ENCODE peak calls at places on chromosomes 3 and 15, in seven cellular contexts. One of them, this sample, is unnamed.

GRCh38 chr3:139427283-139428060 is 38.0 kb upstream of the COPB2 start:
- DNase-seq in astrocyte of the cerebellum: peak; percentile 74
- DNase-seq in IMR-90: peak; percentile 71
- DNase-seq in fibroblast of villous mesenchyme: peak; percentile 83
- DNase-seq in cardiac muscle cell: peak; percentile 88
- DNase-seq in WERI-Rb-1: peak; percentile 22
- DNase-seq in GM23338: peak; percentile 94
- DNase-seq in this sample: peak; percentile 51

GRCh38 chr15:82649226-82649999 is 2.2 kb upstream of the CPEB1 start:
- DNase-seq in fibroblast of villous mesenchyme: no peak
- DNase-seq in astrocyte of the cerebellum: no peak
- DNase-seq in IMR-90: no peak
- DNase-seq in WERI-Rb-1: no peak
- DNase-seq in cardiac muscle cell: no peak
- DNase-seq in GM23338: no peak
- DNase-seq in this sample: no peak

GRCh38 chr15:65778269-65778668 is 13.8 kb downstream of the DENND4A start:
- DNase-seq in WERI-Rb-1: no peak
- DNase-seq in cardiac muscle cell: no peak
- DNase-seq in fibroblast of villous mesenchyme: no peak
- DNase-seq in IMR-90: no peak
- DNase-seq in astrocyte of the cerebellum: no peak
- DNase-seq in GM23338: no peak
- DNase-seq in this sample: no peak

GRCh38 chr15:98983333-98983732 is 24.3 kb downstream of the PGPEP1L start:
- DNase-seq in astrocyte of the cerebellum: peak; percentile 35
- DNase-seq in IMR-90: peak; percentile 84
- DNase-seq in GM23338: no peak
- DNase-seq in fibroblast of villous mesenchyme: peak; percentile 93
- DNase-seq in cardiac muscle cell: peak; percentile 58
- DNase-seq in WERI-Rb-1: no peak
- DNase-seq in this sample: peak; percentile 56

GRCh38 chr15:29925227-29926082 is 103.2 kb upstream of the TJP1 start:
- DNase-seq in IMR-90: peak; percentile 80
- DNase-seq in WERI-Rb-1: peak; percentile 92
- DNase-seq in astrocyte of the cerebellum: peak; percentile 53
- DNase-seq in fibroblast of villous mesenchyme: peak; percentile 82
- DNase-seq in GM23338: peak; percentile 93
- DNase-seq in cardiac muscle cell: peak; percentile 87
- DNase-seq in this sample: no peak

GRCh38 chr3:27943106-27943505 is 221.0 kb upstream of the EOMES start:
- DNase-seq in fibroblast of villous mesenchyme: no peak
- DNase-seq in IMR-90: no peak
- DNase-seq in cardiac muscle cell: peak; percentile 36
- DNase-seq in GM23338: peak; percentile 85
- DNase-seq in astrocyte of the cerebellum: no peak
- DNase-seq in WERI-Rb-1: peak; percentile 27
- DNase-seq in this sample: no peak

GRCh38 chr3:43004282-43004681 is 25.2 kb downstream of the GASK1A start:
- DNase-seq in astrocyte of the cerebellum: peak; percentile 1
- DNase-seq in GM23338: no peak
- DNase-seq in cardiac muscle cell: peak; percentile 25
- DNase-seq in WERI-Rb-1: no peak
- DNase-seq in IMR-90: peak; percentile 54
- DNase-seq in fibroblast of villous mesenchyme: no peak
- DNase-seq in this sample: no peak

GRCh38 chr3:117752984-117753717 is 1043.6 kb downstream of the TUSC7 start:
- DNase-seq in IMR-90: peak; percentile 90
- DNase-seq in fibroblast of villous mesenchyme: no peak
- DNase-seq in GM23338: no peak
- DNase-seq in WERI-Rb-1: no peak
- DNase-seq in cardiac muscle cell: no peak
- DNase-seq in astrocyte of the cerebellum: no peak
- DNase-seq in this sample: no peak

GRCh38 chr3:152200476-152201422 is 68.0 kb upstream of the MBNL1 start:
- DNase-seq in fibroblast of villous mesenchyme: no peak
- DNase-seq in GM23338: no peak
- DNase-seq in IMR-90: no peak
- DNase-seq in cardiac muscle cell: peak; percentile 35
- DNase-seq in WERI-Rb-1: no peak
- DNase-seq in astrocyte of the cerebellum: no peak
- DNase-seq in this sample: no peak

GRCh38 chr15:78212546-78213424 is 21.6 kb downstream of the ACSBG1 start:
- DNase-seq in fibroblast of villous mesenchyme: peak; percentile 82
- DNase-seq in cardiac muscle cell: peak; percentile 63
- DNase-seq in astrocyte of the cerebellum: peak; percentile 34
- DNase-seq in WERI-Rb-1: no peak
- DNase-seq in GM23338: no peak
- DNase-seq in IMR-90: peak; percentile 64
- DNase-seq in this sample: peak; percentile 40

GRCh38 chr3:18422972-18423371 is 2.2 kb downstream of the SATB1 start:
- DNase-seq in GM23338: peak; percentile 16
- DNase-seq in astrocyte of the cerebellum: no peak
- DNase-seq in cardiac muscle cell: no peak
- DNase-seq in IMR-90: no peak
- DNase-seq in WERI-Rb-1: no peak
- DNase-seq in fibroblast of villous mesenchyme: no peak
- DNase-seq in this sample: no peak

GRCh38 chr3:159711560-159712333 is 276.9 kb upstream of the IL12A start:
- DNase-seq in GM23338: no peak
- DNase-seq in astrocyte of the cerebellum: peak; percentile 57
- DNase-seq in cardiac muscle cell: peak; percentile 95
- DNase-seq in WERI-Rb-1: peak; percentile 19
- DNase-seq in fibroblast of villous mesenchyme: peak; percentile 92
- DNase-seq in IMR-90: peak; percentile 91
- DNase-seq in this sample: peak; percentile 72

GRCh38 chr15:26442680-26443079 is 330.2 kb downstream of the GABRB3 start:
- DNase-seq in IMR-90: no peak
- DNase-seq in fibroblast of villous mesenchyme: no peak
- DNase-seq in astrocyte of the cerebellum: no peak
- DNase-seq in WERI-Rb-1: no peak
- DNase-seq in cardiac muscle cell: no peak
- DNase-seq in GM23338: no peak
- DNase-seq in this sample: no peak

GRCh38 chr15:77823736-77824135 is 191.0 kb upstream of the LINGO1 start:
- DNase-seq in fibroblast of villous mesenchyme: no peak
- DNase-seq in cardiac muscle cell: no peak
- DNase-seq in WERI-Rb-1: no peak
- DNase-seq in astrocyte of the cerebellum: no peak
- DNase-seq in GM23338: no peak
- DNase-seq in IMR-90: no peak
- DNase-seq in this sample: no peak

GRCh38 chr3:108036984-108037741 is 53.7 kb downstream of the CD47 start:
- DNase-seq in GM23338: no peak
- DNase-seq in fibroblast of villous mesenchyme: peak; percentile 55
- DNase-seq in cardiac muscle cell: no peak
- DNase-seq in WERI-Rb-1: peak; percentile 22
- DNase-seq in astrocyte of the cerebellum: peak; percentile 9
- DNase-seq in IMR-90: peak; percentile 71
- DNase-seq in this sample: peak; percentile 40

GRCh38 chr3:58626841-58627579 is 39.6 kb downstream of the FAM3D start:
- DNase-seq in IMR-90: no peak
- DNase-seq in GM23338: no peak
- DNase-seq in astrocyte of the cerebellum: no peak
- DNase-seq in fibroblast of villous mesenchyme: no peak
- DNase-seq in WERI-Rb-1: peak; percentile 88
- DNase-seq in cardiac muscle cell: no peak
- DNase-seq in this sample: no peak

DNA sequence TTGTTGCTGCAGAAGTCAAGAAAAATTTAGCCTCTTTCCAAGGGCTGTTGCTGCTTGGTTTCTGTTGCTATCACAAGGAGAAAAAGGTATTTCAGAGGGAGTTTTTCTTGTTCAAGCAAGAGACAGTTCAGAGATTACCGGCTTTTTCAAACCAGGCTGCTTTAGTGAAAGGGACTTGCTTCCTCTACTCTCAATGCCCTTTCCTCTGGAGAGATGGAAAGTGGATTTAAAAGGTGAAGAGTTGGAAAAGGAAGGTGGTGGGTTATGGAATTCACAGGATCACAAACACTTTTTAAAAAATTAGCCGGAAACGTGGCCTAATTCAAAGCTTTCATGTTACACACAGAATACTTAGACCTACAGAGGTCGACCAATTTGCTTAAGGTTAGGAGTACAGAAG is 1.1 kb downstream of the PARP6 start:
- DNase-seq in fibroblast of villous mesenchyme: no peak
- DNase-seq in astrocyte of the cerebellum: no peak
- DNase-seq in WERI-Rb-1: no peak
- DNase-seq in IMR-90: no peak
- DNase-seq in GM23338: no peak
- DNase-seq in cardiac muscle cell: no peak
- DNase-seq in this sample: no peak
- H3K4me3 ChIP-seq in fibroblast of villous mesenchyme: peak overlapping the region; percentile 80
- H3K4me3 ChIP-seq in astrocyte of the cerebellum: peak overlapping the region; percentile 84
- H3K4me3 ChIP-seq in WERI-Rb-1: peak overlapping the region; percentile 91
- H3K4me3 ChIP-seq in IMR-90: no peak overlapping the region
- H3K4me3 ChIP-seq in GM23338: peak overlapping the region; percentile 90
- H3K4me3 ChIP-seq in cardiac muscle cell: peak overlapping the region; percentile 100
- H3K4me3 ChIP-seq in this sample: peak overlapping the region; percentile 76

DNA sequence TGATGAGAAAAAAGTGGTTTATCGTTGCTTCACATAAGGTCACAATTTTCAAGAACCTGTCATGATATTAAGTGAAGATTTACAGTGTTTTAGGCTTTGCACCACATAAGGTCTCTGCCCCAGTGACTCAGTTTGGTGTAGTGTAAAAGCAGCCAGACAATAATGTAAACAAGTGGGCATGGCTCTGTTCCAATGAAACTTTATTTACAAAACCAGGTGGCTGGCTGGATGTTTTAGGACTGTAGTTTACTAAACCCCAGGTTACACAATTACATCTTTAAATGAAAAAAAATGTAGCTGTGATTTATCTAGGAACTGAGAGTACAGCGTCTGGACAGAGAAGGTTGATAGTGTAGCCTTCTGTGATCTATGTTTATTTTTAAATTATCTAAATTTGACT is 9.7 kb upstream of the FBXL22 start:
- DNase-seq in astrocyte of the cerebellum: no peak
- DNase-seq in GM23338: no peak
- DNase-seq in IMR-90: peak; percentile 78
- DNase-seq in WERI-Rb-1: no peak
- DNase-seq in cardiac muscle cell: no peak
- DNase-seq in fibroblast of villous mesenchyme: peak; percentile 98
- DNase-seq in this sample: peak; percentile 83
- H3K4me3 ChIP-seq in astrocyte of the cerebellum: no peak overlapping the region
- H3K4me3 ChIP-seq in GM23338: no peak overlapping the region
- H3K4me3 ChIP-seq in IMR-90: no peak overlapping the region
- H3K4me3 ChIP-seq in WERI-Rb-1: no peak overlapping the region
- H3K4me3 ChIP-seq in cardiac muscle cell: no peak overlapping the region
- H3K4me3 ChIP-seq in fibroblast of villous mesenchyme: no peak overlapping the region
- H3K4me3 ChIP-seq in this sample: no peak overlapping the region

DNA sequence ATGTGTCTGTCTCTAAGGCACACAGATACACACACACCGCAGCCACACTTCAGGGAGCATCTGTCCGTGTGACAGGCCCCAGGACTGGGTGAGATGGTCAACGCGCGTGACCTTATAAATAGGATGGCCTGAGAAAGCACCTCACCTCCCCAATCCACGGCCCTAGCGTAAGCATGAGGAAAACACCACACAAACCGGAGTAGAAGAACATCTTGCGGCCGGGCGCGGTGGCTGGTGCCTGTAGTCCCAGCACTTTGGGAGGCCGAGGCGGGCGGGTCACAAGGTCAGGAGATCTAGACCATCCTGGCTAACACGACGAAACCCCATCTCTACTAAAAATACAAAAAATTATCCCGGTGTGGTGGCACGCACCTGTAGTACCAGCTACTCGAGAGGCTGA is 1.6 kb downstream of the NIPA1 start:
- DNase-seq in IMR-90: no peak
- DNase-seq in fibroblast of villous mesenchyme: no peak
- DNase-seq in WERI-Rb-1: no peak
- DNase-seq in GM23338: no peak
- DNase-seq in cardiac muscle cell: no peak
- DNase-seq in astrocyte of the cerebellum: no peak
- DNase-seq in this sample: no peak
- H3K4me3 ChIP-seq in IMR-90: no peak overlapping the region
- H3K4me3 ChIP-seq in fibroblast of villous mesenchyme: no peak overlapping the region
- H3K4me3 ChIP-seq in WERI-Rb-1: no peak overlapping the region
- H3K4me3 ChIP-seq in GM23338: peak overlapping the region; percentile 90
- H3K4me3 ChIP-seq in cardiac muscle cell: no peak overlapping the region
- H3K4me3 ChIP-seq in astrocyte of the cerebellum: no peak overlapping the region
- H3K4me3 ChIP-seq in this sample: peak overlapping the region; percentile 68

DNA sequence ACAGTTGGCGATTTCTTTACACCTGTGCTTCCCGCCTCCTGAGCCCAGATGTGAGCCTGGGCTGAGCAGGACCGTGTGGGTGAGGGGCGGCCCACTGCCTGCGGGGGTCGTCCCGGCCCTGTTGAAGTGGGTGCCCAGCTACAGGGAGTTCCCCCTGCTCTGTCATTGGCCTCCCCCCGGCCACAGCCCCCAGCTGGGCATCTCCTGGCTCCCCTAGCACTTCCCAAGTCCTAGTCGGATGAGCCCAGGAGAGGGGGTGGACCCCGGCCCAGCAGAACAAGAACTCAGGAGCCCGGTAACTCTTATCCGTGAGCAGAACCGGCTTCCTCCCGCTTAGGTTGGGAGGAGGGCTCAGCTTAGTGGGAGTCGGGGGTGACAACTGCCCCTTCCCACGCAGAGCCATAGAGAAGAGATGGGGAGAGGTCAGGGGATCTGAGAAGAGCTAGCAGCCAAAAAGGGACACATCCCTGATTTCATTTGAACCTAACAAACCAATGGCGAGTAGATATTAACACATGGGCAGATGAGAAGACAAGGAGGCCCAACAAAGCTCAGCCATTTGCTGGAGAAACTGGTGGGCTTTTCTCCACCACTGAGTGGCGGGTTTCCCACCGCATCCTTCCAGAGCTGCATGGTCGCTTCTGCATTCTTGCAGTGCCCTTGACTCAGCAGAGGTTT is 878 bp downstream of the PAQR5 start:
- DNase-seq in cardiac muscle cell: no peak
- DNase-seq in IMR-90: no peak
- DNase-seq in fibroblast of villous mesenchyme: no peak
- DNase-seq in WERI-Rb-1: no peak
- DNase-seq in astrocyte of the cerebellum: no peak
- DNase-seq in GM23338: peak; percentile 24
- DNase-seq in this sample: no peak
- H3K4me3 ChIP-seq in cardiac muscle cell: peak overlapping the region; percentile 57
- H3K4me3 ChIP-seq in IMR-90: peak overlapping the region; percentile 54
- H3K4me3 ChIP-seq in fibroblast of villous mesenchyme: peak overlapping the region; percentile 60
- H3K4me3 ChIP-seq in WERI-Rb-1: peak overlapping the region; percentile 43
- H3K4me3 ChIP-seq in astrocyte of the cerebellum: no peak overlapping the region
- H3K4me3 ChIP-seq in GM23338: peak overlapping the region; percentile 74
- H3K4me3 ChIP-seq in this sample: peak overlapping the region; percentile 53